ENCODE peak calls at places on chromosomes 1 and 21, in eight cellular contexts. V is GM23338, P is astrocyte, Z is fibroblast of lung, G is A673, L is mammary epithelial cell, J is GM23248, O is K562. X is an unnamed sample.

GRCh38 chr1:155177918-155178281 is 4.3 kb downstream of the TRIM46 start:
- DNase-seq in V (no peak), P (no peak), Z (no peak), G (no peak), L (no peak), J (no peak), O (no peak), X (no peak)

GRCh38 chr1:200838676-200839445 is 33.9 kb upstream of the GPR25 start:
- DNase-seq in V (no peak), P (peak; percentile 58), Z (peak; percentile 37), G (no peak), L (peak; percentile 9), J (peak; percentile 72), O (no peak), X (no peak)

GRCh38 chr1:38870996-38871395 is 2.2 kb downstream of the MYCBP start:
- DNase-seq in V (no peak), P (no peak), Z (no peak), G (no peak), L (no peak), J (no peak), O (no peak), X (no peak)

GRCh38 chr1:179082308-179083030 is 599 bp downstream of the TOR3A start:
- DNase-seq in V (peak; percentile 66), P (no peak), Z (no peak), G (peak; percentile 52), L (peak; percentile 47), J (peak; percentile 62), O (peak; percentile 58), X (no peak)

GRCh38 chr1:152225678-152226077 is 1.7 kb upstream of the HRNR start:
- DNase-seq in V (no peak), P (no peak), Z (no peak), G (no peak), L (peak; percentile 84), J (peak; percentile 4), O (no peak), X (no peak)

GRCh38 chr1:61334718-61335589 is 252.6 kb downstream of the NFIA start:
- DNase-seq in V (no peak), P (no peak), Z (no peak), G (no peak), L (no peak), J (no peak), O (no peak), X (no peak)

GRCh38 chr1:154812911-154813816 is 56.9 kb downstream of the KCNN3 start:
- DNase-seq in V (peak; percentile 20), P (peak; percentile 20), Z (no peak), G (peak; percentile 50), L (peak; percentile 81), J (no peak), O (no peak), X (no peak)

GRCh38 chr1:5690878-5691277 is 301.3 kb downstream of the NPHP4 start:
- DNase-seq in V (no peak), P (no peak), Z (no peak), G (no peak), L (no peak), J (no peak), O (no peak), X (no peak)

GRCh38 chr1:97797403-97798183 is 123.2 kb downstream of the DPYD start:
- DNase-seq in V (no peak), P (peak; percentile 41), Z (peak; percentile 79), G (no peak), L (no peak), J (peak; percentile 79), O (no peak), X (no peak)

GRCh38 chr1:14971201-14971600 is 182.3 kb upstream of the TMEM51 start:
- DNase-seq in V (no peak), P (no peak), Z (no peak), G (no peak), L (no peak), J (peak; percentile 53), O (no peak), X (no peak)

GRCh38 chr1:14970115-14970798 is 183.3 kb upstream of the TMEM51 start:
- DNase-seq in V (peak; percentile 65), P (peak; percentile 77), Z (peak; percentile 79), G (peak; percentile 65), L (peak; percentile 80), J (peak; percentile 100), O (peak; percentile 91), X (no peak)

GRCh38 chr1:14972107-14972506 is 181.4 kb upstream of the TMEM51 start:
- DNase-seq in V (no peak), P (no peak), Z (no peak), G (no peak), L (no peak), J (no peak), O (no peak), X (no peak)

GRCh38 chr1:14969006-14969405 is 184.5 kb upstream of the TMEM51 start:
- DNase-seq in V (no peak), P (no peak), Z (no peak), G (no peak), L (no peak), J (peak; percentile 67), O (no peak), X (no peak)

GRCh38 chr1:14970799-14971141 is 182.8 kb upstream of the TMEM51 start:
- DNase-seq in V (no peak), P (no peak), Z (no peak), G (no peak), L (no peak), J (peak; percentile 52), O (no peak), X (no peak)
- TF ChIP-seq EZH2 in V (no peak), P (no peak), Z (no peak), G (no peak), L (no peak), J (no peak), O (no peak), X (no peak)

DNA sequence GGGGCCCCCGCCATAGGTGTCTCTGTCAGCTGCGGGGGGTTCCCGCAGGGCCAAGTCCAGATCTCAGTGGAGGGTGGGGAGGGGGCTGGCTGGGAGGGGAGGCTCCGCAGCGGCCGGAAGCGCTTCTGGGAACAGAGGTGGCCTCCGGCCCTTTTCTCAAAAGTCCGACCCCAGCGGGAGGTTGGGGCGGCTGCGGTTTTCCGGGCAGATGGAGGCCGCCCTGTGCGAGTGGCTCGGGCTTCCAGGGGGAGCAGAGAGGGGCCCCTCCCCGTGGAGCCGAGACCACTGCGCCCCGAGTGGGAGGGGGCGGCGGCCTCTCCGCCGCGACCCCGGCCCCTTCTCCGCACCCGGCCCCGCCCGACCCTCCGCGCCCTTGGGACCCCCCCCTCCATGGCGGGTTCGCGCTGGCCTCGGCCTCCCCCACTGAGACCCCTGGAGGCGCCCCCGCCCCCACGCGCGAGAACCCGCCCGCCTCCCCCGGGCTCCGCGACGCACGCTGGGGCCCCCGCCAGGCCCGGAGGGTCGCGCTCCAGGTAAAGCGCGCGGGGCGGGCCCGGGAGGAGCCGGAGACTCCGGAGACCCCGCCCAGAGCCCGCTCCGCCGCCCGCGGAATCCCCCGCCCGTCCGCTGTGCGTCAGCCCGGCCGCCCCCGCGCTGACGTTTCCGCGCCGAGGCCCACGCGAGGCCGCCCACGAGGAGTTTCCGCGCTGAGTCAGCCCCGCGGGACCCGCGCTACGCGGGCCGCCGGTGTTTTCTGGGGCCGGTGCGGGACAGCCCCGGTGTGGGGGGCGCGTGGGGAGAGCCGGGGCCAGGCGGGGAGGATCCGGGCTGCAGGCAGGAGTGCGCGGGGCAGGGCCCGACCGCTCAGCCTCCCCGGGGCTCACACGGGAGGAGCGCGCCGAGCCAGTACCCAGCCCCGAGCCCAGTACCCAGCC is 5.2 kb downstream of the TNFRSF18 start:
- DNase-seq in V (peak; percentile 68), P (peak; percentile 20), Z (peak; percentile 11), G (peak; percentile 57), L (peak; percentile 71), J (peak; percentile 67), O (peak; percentile 79), X (no peak)
- TF ChIP-seq EZH2 in V (peak; percentile 31), P (no peak), Z (no peak), G (no peak), L (no peak), J (no peak), O (no peak), X (no peak)

DNA sequence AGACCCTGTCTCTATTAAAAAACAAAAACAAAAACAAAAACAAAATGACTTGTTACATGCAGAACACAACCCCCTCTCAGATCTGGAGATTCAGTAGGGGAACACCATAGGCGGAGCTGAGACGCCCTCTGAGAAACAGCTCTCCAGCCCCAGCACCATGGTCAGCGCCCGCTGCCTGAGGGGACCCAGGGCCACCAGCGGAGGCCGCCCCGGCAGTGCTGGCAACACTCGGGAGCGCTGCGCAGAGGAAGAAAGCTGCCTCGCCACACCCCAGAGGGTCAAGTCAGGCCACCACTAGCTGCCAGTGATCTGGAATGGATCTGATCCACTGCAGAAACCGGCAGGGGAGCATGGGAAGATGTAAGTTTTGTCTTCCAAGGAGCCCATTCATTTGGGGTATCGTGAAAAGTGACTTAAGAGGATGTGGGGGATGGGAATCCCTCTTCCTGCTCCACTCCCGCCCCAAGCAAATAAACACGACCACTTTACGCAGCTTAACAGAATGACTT is 3.1 kb downstream of the ACTA1 start:
- DNase-seq in V (peak; percentile 94), P (peak; percentile 18), Z (peak; percentile 52), G (peak; percentile 73), L (no peak), J (peak; percentile 69), O (peak; percentile 77), X (no peak)
- TF ChIP-seq EZH2 in V (peak; percentile 70), P (no peak), Z (no peak), G (no peak), L (no peak), J (no peak), O (no peak), X (no peak)

GRCh38 chr1:2061065-2061778 is 11.0 kb downstream of the PRKCZ start:
- DNase-seq in V (no peak), P (no peak), Z (no peak), G (no peak), L (no peak), J (no peak), O (no peak), X (no peak)

GRCh38 chr1:2056955-2057590 is 6.9 kb downstream of the PRKCZ start:
- DNase-seq in V (no peak), P (no peak), Z (no peak), G (no peak), L (no peak), J (no peak), O (no peak), X (no peak)

GRCh38 chr1:2059290-2059953 is 9.2 kb downstream of the PRKCZ start:
- DNase-seq in V (no peak), P (no peak), Z (no peak), G (no peak), L (no peak), J (no peak), O (no peak), X (no peak)

GRCh38 chr1:2060535-2060934 is 10.3 kb downstream of the PRKCZ start:
- DNase-seq in V (no peak), P (no peak), Z (no peak), G (no peak), L (no peak), J (no peak), O (no peak), X (no peak)

GRCh38 chr1:2060082-2060481 is 9.9 kb downstream of the PRKCZ start:
- DNase-seq in V (no peak), P (no peak), Z (no peak), G (no peak), L (no peak), J (no peak), O (no peak), X (no peak)
- TF ChIP-seq EZH2 in V (no peak), P (no peak), Z (no peak), G (no peak), L (no peak), J (no peak), O (no peak), X (no peak)

GRCh38 chr21:16318651-16319300 is 589.0 kb downstream of the USP25 start:
- DNase-seq in V (no peak), P (no peak), Z (no peak), G (no peak), L (no peak), J (no peak), O (no peak), X (no peak)
- TF ChIP-seq EZH2 in V (no peak), P (no peak), Z (no peak), G (no peak), L (no peak), J (no peak), O (no peak), X (no peak)